ENCODE peak calls at places on chromosomes 16 and 17, in nine cellular contexts. X, Z, P, B, D, V, N, Q and I are unnamed samples. For H3K4me1, the result is how much of the 10 kb centered on the place peaks cover.

GRCh38 chr16:59060212-59060611 is 326.1 kb upstream of the GOT2 start:
- DNase-seq in X (no peak), P (no peak), N (no peak), Z (no peak), B (peak), V (peak), D (no peak), Q (no peak), I (no peak)

GRCh38 chr16:80687606-80688005 is 116.8 kb downstream of the CDYL2 start:
- DNase-seq in D (no peak), X (no peak), N (no peak), P (no peak), Q (no peak), Z (no peak), B (no peak), V (peak), I (no peak)

GRCh38 chr16:12303649-12304048 is 327.1 kb downstream of the SNX29 start:
- DNase-seq in P (no peak), N (no peak), X (no peak), Q (no peak), Z (no peak), B (no peak), D (no peak), V (peak), I (no peak)

GRCh38 chr16:1820096-1820972 is 6.3 kb downstream of the HAGH start:
- DNase-seq in N (no peak), P (no peak), B (no peak), Q (peak), V (no peak), Z (no peak), X (no peak), D (no peak), I (no peak)

GRCh38 chr17:31527606-31528005 is 136.1 kb downstream of the RAB11FIP4 start:
- DNase-seq in X (no peak), Q (peak), V (peak), N (no peak), D (no peak), P (no peak), B (no peak), Z (no peak), I (no peak)

GRCh38 chr16:57387598-57388354 is 15.5 kb downstream of the CX3CL1 start:
- DNase-seq in B (no peak), D (no peak), Q (no peak), X (no peak), P (no peak), Z (no peak), N (no peak), V (no peak), I (no peak)

GRCh38 chr16:15765880-15766279 is 90.9 kb downstream of the MYH11 start:
- DNase-seq in Q (no peak), V (peak), B (peak), N (no peak), P (no peak), Z (peak), X (no peak), D (no peak), I (peak)

GRCh38 chr16:28837672-28838557 is 8.2 kb downstream of the TUFM start:
- DNase-seq in N (no peak), X (no peak), B (no peak), V (no peak), Q (no peak), D (no peak), P (no peak), Z (no peak), I (no peak)

GRCh38 chr17:79180358-79181005 is 105.9 kb downstream of the ENGASE start:
- DNase-seq in D (no peak), Z (no peak), X (no peak), B (no peak), Q (no peak), P (no peak), V (no peak), N (no peak), I (no peak)

DNA sequence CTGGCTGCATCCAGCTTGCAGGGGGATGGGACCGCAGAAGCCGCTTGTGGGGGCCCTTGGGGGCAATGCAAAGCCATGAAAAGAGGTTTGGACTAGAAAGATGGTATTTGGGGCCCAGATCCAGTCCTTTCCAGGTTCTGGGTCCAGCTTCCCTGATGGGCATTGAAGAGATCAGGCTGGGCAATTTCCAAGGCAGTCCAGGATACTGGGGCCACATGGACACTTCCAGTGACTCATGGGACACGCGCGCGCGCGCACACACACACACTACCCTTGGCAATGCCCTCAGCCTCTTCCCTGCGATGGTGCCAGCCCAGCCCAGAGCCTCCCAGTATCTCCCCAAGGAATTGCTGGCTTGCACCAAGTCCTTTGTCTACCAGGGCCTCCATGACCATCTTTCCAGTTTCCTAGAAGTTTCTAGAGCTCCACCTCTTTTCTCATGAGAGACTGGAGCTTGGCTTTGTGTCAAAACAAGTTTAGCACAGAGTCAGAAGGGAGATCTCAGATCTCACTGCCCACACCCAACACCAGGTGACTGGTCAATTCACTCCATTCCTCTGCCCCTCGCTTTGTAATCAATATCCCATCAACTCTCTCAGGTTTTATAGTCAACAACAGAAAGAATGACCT is 44.3 kb downstream of the WNT3 start:
- DNase-seq in Q (no peak), V (no peak), X (no peak), B (peak), N (no peak), D (no peak), Z (no peak), P (no peak), I (no peak)
- H3K4me1 ChIP-seq in Q (under half), V (under half), X (under half), B (under half), N (under half), D (under half), Z (under half), P (under half), I (under half)

DNA sequence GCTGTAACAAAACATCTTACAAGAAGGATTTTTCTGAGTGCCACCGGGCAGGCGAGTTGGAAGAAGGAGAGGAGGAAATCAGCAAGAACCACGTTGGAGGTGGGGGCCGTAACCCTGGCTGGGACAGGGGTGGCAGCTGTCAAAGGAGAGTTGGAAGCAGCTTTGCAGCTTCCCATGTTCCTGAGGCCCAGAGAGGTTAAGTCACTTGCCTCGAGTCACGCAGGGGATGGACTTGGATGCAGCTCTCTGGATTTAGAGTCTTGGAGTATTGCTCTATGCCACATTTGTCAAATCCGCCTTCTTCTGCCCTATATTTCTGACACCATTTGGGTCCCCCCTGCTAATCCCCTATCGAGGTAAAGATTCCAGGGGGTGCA is 83.0 kb upstream of the CIBAR2 start:
- DNase-seq in B (no peak), N (no peak), V (no peak), D (peak), X (no peak), Q (no peak), Z (no peak), P (no peak), I (no peak)
- H3K4me1 ChIP-seq in B (under half), N (half or more), V (half or more), D (under half), X (under half), Q (half or more), Z (under half), P (under half), I (under half)

GRCh38 chr16:27366687-27367462 is 35.1 kb upstream of the IL21R start:
- DNase-seq in P (no peak), D (peak), Z (no peak), B (no peak), Q (peak), V (no peak), N (no peak), X (no peak), I (no peak)
- H3K4me1 ChIP-seq in P (under half), D (under half), Z (under half), B (under half), Q (half or more), V (under half), N (under half), X (under half), I (under half)

DNA sequence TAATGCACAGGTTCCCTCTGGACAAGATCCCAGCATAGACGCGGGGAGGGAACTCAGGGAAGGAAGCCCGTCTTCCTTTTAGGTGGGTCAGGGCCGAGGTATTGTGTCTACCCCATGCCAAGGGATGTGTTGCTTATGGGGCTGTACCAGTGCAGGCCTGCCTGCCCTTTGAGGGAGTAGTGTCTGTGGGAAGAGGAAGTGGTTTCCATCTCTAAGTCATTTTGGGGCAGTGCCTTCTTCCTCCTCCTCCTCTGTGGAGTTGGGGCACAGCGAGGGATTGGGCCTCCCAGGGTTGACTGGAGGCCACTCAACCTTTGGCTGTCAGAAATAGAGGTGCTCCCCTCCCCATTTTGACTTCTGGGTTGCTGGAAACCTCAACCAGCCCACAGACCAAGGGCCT is 26.5 kb downstream of the GJD3 start:
- DNase-seq in N (no peak), B (no peak), P (no peak), Q (no peak), V (no peak), D (no peak), X (no peak), Z (no peak), I (no peak)
- H3K4me1 ChIP-seq in N (half or more), B (half or more), P (under half), Q (half or more), V (under half), D (under half), X (half or more), Z (under half), I (under half)

DNA sequence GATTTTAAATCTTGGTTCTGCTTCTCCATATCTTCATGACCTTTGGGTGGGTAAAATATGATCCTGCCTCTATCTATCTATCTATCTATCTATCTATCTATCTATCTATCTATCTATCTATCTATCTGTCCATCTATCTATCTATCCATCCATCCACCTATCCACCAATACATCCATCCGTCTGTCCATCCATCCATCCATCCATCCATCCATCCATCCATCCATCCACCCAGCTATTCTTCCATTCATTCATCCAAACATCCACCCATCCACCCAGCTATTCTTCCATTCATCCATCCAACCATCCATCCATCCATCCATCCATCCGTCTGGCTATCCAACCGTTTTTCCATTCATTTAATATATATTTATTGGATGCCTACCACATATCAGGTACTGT is 11.5 kb downstream of the PRKCB start:
- DNase-seq in B (no peak), P (no peak), V (no peak), Q (no peak), N (no peak), X (no peak), Z (no peak), D (no peak), I (no peak)
- H3K4me1 ChIP-seq in B (under half), P (under half), V (under half), Q (half or more), N (under half), X (under half), Z (under half), D (under half), I (under half)

GRCh38 chr17:74522381-74523090 is 8.7 kb downstream of the CD300LB start:
- DNase-seq in Q (peak), V (no peak), Z (no peak), P (no peak), N (peak), B (no peak), X (no peak), D (no peak), I (no peak)

GRCh38 chr17:74524751-74525725 is 6.2 kb downstream of the CD300LB start:
- DNase-seq in N (peak), Q (no peak), P (no peak), V (no peak), X (no peak), D (no peak), B (no peak), Z (no peak), I (no peak)

GRCh38 chr17:74521701-74522201 is 9.5 kb downstream of the CD300LB start:
- DNase-seq in X (no peak), V (no peak), D (no peak), Z (no peak), P (no peak), Q (peak), B (no peak), N (peak), I (no peak)

GRCh38 chr17:74520790-74521480 is 10.3 kb downstream of the CD300LB start:
- DNase-seq in Z (no peak), V (no peak), B (no peak), D (no peak), Q (no peak), X (no peak), N (peak), P (no peak), I (peak)

GRCh38 chr17:74523308-74523707 is 8.0 kb downstream of the CD300LB start:
- DNase-seq in N (no peak), Q (no peak), X (no peak), Z (no peak), V (no peak), B (no peak), D (no peak), P (no peak), I (no peak)
- H3K4me1 ChIP-seq in N (under half), Q (half or more), X (under half), Z (under half), V (under half), B (under half), D (under half), P (under half), I (under half)